ENCODE peak calls at places on chromosomes 16 and 17, in six cellular contexts. L, H, E, I, B and U are unnamed samples.

GRCh38 chr16:71214771-71215381 is 15.6 kb downstream of the HYDIN start:
- DNase-seq in L (no peak), H (no peak), E (no peak), I (no peak), B (no peak), U (no peak)

GRCh38 chr16:54240180-54241125 is 46.1 kb downstream of the IRX3 start:
- DNase-seq in L (no peak), H (peak; percentile 32), E (no peak), I (no peak), B (no peak), U (no peak)

GRCh38 chr17:6641374-6641818 is 536 bp downstream of the TXNDC17 start:
- DNase-seq in L (no peak), H (no peak), E (no peak), I (no peak), B (no peak), U (no peak)

GRCh38 chr16:9148376-9149015 is 57.1 kb downstream of the HAPSTR1 start:
- DNase-seq in L (no peak), H (no peak), E (no peak), I (no peak), B (no peak), U (no peak)

GRCh38 chr16:12917653-12918052 is 16.3 kb downstream of the SHISA9 start:
- DNase-seq in L (no peak), H (no peak), E (peak; percentile 27), I (no peak), B (no peak), U (no peak)

GRCh38 chr16:16099320-16099719 is 124.0 kb downstream of the ABCC6 start:
- DNase-seq in L (no peak), H (no peak), E (no peak), I (no peak), B (no peak), U (no peak)

GRCh38 chr16:70657956-70658355 is 11.6 kb downstream of the IL34 start:
- DNase-seq in L (no peak), H (no peak), E (no peak), I (no peak), B (no peak), U (no peak)

GRCh38 chr17:36679815-36680467 is 78.6 kb downstream of the MRM1 start:
- DNase-seq in L (no peak), H (no peak), E (no peak), I (no peak), B (no peak), U (no peak)

GRCh38 chr17:3645310-3645709 is 8.8 kb downstream of the CTNS start:
- DNase-seq in L (no peak), H (no peak), E (no peak), I (no peak), B (no peak), U (no peak)

GRCh38 chr17:30573603-30574175 is 96.5 kb downstream of the GOSR1 start:
- DNase-seq in L (no peak), H (no peak), E (no peak), I (no peak), B (no peak), U (no peak)

GRCh38 chr17:77875881-77876509 is 82.5 kb upstream of the TNRC6C start:
- DNase-seq in L (peak; percentile 12), H (no peak), E (peak; percentile 60), I (no peak), B (no peak), U (no peak)

GRCh38 chr17:9321862-9322261 is 253.8 kb downstream of the STX8 start:
- DNase-seq in L (no peak), H (no peak), E (no peak), I (no peak), B (no peak), U (no peak)

GRCh38 chr16:69935740-69936139 is 15.4 kb upstream of the CLEC18A start:
- DNase-seq in L (no peak), H (no peak), E (no peak), I (no peak), B (no peak), U (no peak)

GRCh38 chr16:83068686-83069085 is 441.9 kb downstream of the CDH13 start:
- DNase-seq in L (peak; percentile 46), H (no peak), E (no peak), I (no peak), B (no peak), U (no peak)

GRCh38 chr17:2893422-2893914 is 97.2 kb downstream of the RAP1GAP2 start:
- DNase-seq in L (no peak), H (no peak), E (no peak), I (no peak), B (no peak), U (no peak)

GRCh38 chr17:9472094-9472493 is 103.5 kb downstream of the STX8 start:
- DNase-seq in L (peak; percentile 16), H (no peak), E (no peak), I (no peak), B (no peak), U (no peak)

GRCh38 chr17:44247346-44248219 is 20.4 kb downstream of the SLC4A1 start:
- DNase-seq in L (no peak), H (no peak), E (no peak), I (no peak), B (peak; percentile 25), U (no peak)

GRCh38 chr16:14559809-14560227 is 70.2 kb downstream of the PARN start:
- DNase-seq in L (no peak), H (no peak), E (no peak), I (no peak), B (no peak), U (no peak)

GRCh38 chr16:9706217-9706616 is 476.0 kb downstream of the GRIN2A start:
- DNase-seq in L (no peak), H (no peak), E (no peak), I (no peak), B (no peak), U (no peak)

GRCh38 chr16:74730049-74730683 is 29.5 kb upstream of the MLKL start:
- DNase-seq in L (no peak), H (peak; percentile 64), E (peak; percentile 33), I (no peak), B (no peak), U (no peak)

GRCh38 chr16:967077-967541 is 3.7 kb downstream of the LMF1 start:
- DNase-seq in L (no peak), H (no peak), E (no peak), I (no peak), B (no peak), U (no peak)

GRCh38 chr16:53098526-53099317 is 43.9 kb downstream of the CHD9 start:
- DNase-seq in L (peak; percentile 96), H (peak; percentile 84), E (peak; percentile 32), I (peak; percentile 95), B (peak; percentile 93), U (peak; percentile 97)

GRCh38 chr17:41455236-41455635 is 11.9 kb downstream of the KRT32 start:
- DNase-seq in L (no peak), H (no peak), E (no peak), I (no peak), B (no peak), U (no peak)

GRCh38 chr16:87317766-87318121 is 552 bp upstream of the C16orf95 start:
- DNase-seq in L (peak; percentile 50), H (peak; percentile 54), E (peak; percentile 60), I (peak; percentile 44), B (peak; percentile 52), U (peak; percentile 51)

GRCh38 chr17:37562016-37562745 is 47.0 kb downstream of the SYNRG start:
- DNase-seq in L (no peak), H (no peak), E (no peak), I (peak; percentile 9), B (no peak), U (no peak)

GRCh38 chr16:85232369-85233142 is 120.3 kb upstream of the CIBAR2 start:
- DNase-seq in L (no peak), H (no peak), E (no peak), I (no peak), B (no peak), U (no peak)
- H3K4me1 ChIP-seq in L (peaks cover 49% of the 10 kb centered on the region), H (no peaks in the 10 kb centered on the region), E (peaks cover 15% of the 10 kb centered on the region), I (peaks cover 51% of the 10 kb centered on the region), B (peaks cover 5% of the 10 kb centered on the region), U (peaks cover 32% of the 10 kb centered on the region)

GRCh38 chr17:48066656-48067055 is 18.5 kb downstream of the NFE2L1 start:
- DNase-seq in L (no peak), H (no peak), E (no peak), I (no peak), B (no peak), U (no peak)

GRCh38 chr17:48067245-48067644 is 19.1 kb downstream of the NFE2L1 start:
- DNase-seq in L (no peak), H (no peak), E (no peak), I (no peak), B (no peak), U (no peak)

GRCh38 chr17:48066192-48066591 is 18.0 kb downstream of the NFE2L1 start:
- DNase-seq in L (no peak), H (no peak), E (no peak), I (no peak), B (no peak), U (no peak)

GRCh38 chr17:48070195-48070594 is 22.0 kb downstream of the NFE2L1 start:
- DNase-seq in L (no peak), H (no peak), E (no peak), I (no peak), B (no peak), U (no peak)

GRCh38 chr17:48068491-48068961 is 20.4 kb downstream of the NFE2L1 start:
- DNase-seq in L (peak; percentile 65), H (no peak), E (peak; percentile 76), I (peak; percentile 41), B (no peak), U (no peak)
- TF ChIP-seq CTCF in L (peak; percentile 34), H (peak; percentile 47), E (no peak), I (peak; percentile 65), B (no peak), U (peak; percentile 32)

DNA sequence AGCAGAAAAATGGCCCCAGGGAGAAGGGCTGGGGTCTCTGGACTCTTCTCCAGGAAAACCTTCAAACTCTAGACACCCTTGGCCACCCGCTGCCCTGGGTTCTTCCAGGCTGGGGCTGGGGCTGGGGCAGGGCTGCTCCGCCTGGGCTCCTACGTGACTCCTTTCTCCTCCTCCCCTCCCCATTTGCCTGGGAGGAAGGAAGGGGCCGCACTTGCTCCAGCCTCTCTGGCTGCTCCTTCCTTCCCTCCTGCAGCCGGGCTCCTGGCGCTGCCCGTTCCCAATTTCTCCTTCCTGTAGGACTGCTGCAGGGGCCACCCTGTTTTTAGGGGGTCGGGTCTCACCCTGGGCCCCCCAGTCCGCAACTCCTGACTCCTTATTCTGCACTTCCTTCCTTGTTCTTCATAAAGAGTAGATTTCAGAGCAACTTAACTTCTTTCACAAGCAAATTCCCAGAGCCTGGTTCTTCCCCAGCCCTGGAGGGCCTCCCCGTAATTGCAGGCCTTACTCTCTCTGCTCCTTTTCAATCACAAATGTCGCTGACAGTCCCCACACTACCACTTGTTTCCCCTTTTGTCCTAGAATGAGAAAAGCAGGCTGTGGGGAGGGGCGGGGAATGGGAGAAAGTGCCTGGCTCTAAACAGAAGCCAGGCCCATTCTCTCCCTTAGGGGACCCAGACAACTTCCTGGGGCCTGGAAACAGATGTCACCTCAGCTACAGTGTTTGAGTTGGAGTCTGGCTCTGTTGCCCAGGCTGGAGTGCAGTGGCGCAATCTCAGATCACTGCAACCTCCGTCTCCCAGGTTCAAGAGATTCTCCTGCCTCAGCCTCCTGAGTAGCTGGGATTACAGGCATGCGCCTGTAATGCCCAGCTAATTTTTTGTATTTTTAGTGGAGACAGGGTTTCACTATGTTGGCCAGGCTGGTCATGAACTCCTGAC is 137.8 kb downstream of the ENGASE start:
- DNase-seq in L (no peak), H (no peak), E (no peak), I (no peak), B (no peak), U (no peak)
- H3K4me3 ChIP-seq in L (no peak overlapping the region), H (no peak overlapping the region), E (no peak overlapping the region), I (no peak overlapping the region), B (no peak overlapping the region), U (no peak overlapping the region)

DNA sequence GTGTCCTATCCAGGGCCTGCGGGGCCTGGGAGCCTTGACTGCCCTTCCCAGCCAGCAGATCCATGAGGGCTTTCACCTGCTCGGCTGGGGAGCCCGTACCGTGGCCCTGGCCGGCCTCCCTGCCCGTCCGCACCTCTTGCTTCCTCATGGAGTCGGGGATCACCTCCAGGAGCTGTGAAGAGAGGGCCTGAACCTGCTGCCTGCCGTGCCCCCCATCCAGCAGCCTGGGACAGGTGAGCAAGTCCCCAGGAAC is 12.4 kb downstream of the NLRC3 start:
- DNase-seq in L (no peak), H (no peak), E (no peak), I (no peak), B (no peak), U (no peak)
- H3K4me1 ChIP-seq in L (no peaks in the 10 kb centered on the region), H (no peaks in the 10 kb centered on the region), E (no peaks in the 10 kb centered on the region), I (no peaks in the 10 kb centered on the region), B (no peaks in the 10 kb centered on the region), U (no peaks in the 10 kb centered on the region)